ENCODE peak calls at places on chromosomes 5 and 9, in nine cellular contexts. F, M, A, Y, I, Z, P, L and K are unnamed samples.

GRCh38 chr5:7565559-7565958 is 169.6 kb downstream of the ADCY2 start:
- DNase-seq in P (no peak), Y (no peak), F (no peak), M (no peak), A (no peak), I (no peak), Z (no peak), L (no peak), K (no peak)

GRCh38 chr9:91395553-91396470 is 27.8 kb downstream of the NFIL3 start:
- DNase-seq in Y (no peak), I (peak; percentile 42), M (peak; percentile 75), Z (peak; percentile 35), A (no peak), P (peak; percentile 91), F (peak; percentile 75), L (no peak), K (peak; percentile 88)

GRCh38 chr9:108603141-108603540 is 252.6 kb downstream of the ACTL7B start:
- DNase-seq in Z (no peak), M (no peak), F (no peak), I (no peak), Y (peak; percentile 27), L (no peak), A (no peak), P (no peak), K (no peak)

GRCh38 chr5:116438979-116439554 is 135.6 kb downstream of the SEMA6A start:
- DNase-seq in M (no peak), P (no peak), Z (no peak), A (no peak), F (no peak), L (no peak), I (no peak), Y (no peak), K (no peak)

GRCh38 chr5:20224046-20224445 is 236.0 kb upstream of the CDH18 start:
- DNase-seq in A (no peak), P (no peak), L (no peak), Y (no peak), M (no peak), I (no peak), F (no peak), Z (no peak), K (no peak)

GRCh38 chr5:132748522-132749000 is 1.3 kb downstream of the CCNI2 start:
- DNase-seq in A (no peak), F (no peak), L (no peak), M (no peak), Z (no peak), Y (no peak), P (no peak), I (no peak), K (no peak)

GRCh38 chr5:164013077-164013670 is 507.8 kb downstream of the MAT2B start:
- DNase-seq in A (peak; percentile 58), Y (no peak), P (peak; percentile 62), F (peak; percentile 43), Z (peak; percentile 25), L (no peak), M (peak; percentile 25), I (peak; percentile 71), K (no peak)

GRCh38 chr9:15696979-15697378 is 144.1 kb downstream of the CCDC171 start:
- DNase-seq in Y (no peak), F (peak; percentile 29), M (no peak), A (no peak), L (no peak), Z (no peak), I (peak; percentile 5), P (peak; percentile 5), K (no peak)

GRCh38 chr5:10489810-10490426 is 48.2 kb downstream of the ROPN1L start:
- DNase-seq in M (no peak), A (no peak), Y (no peak), I (no peak), L (no peak), F (no peak), P (no peak), Z (no peak), K (no peak)

GRCh38 chr5:73307645-73308346 is 134.8 kb downstream of the TMEM174 start:
- DNase-seq in F (no peak), I (no peak), P (no peak), M (no peak), L (no peak), A (no peak), Y (no peak), Z (no peak), K (no peak)

GRCh38 chr5:73311291-73312110 is 137.1 kb downstream of the FOXD1 start:
- DNase-seq in M (no peak), F (peak; percentile 83), P (peak; percentile 93), L (no peak), I (peak; percentile 34), Z (peak; percentile 65), A (no peak), Y (no peak), K (peak; percentile 80)

GRCh38 chr5:73312872-73313510 is 135.6 kb downstream of the FOXD1 start:
- DNase-seq in I (no peak), A (no peak), F (no peak), Z (no peak), L (no peak), P (peak; percentile 56), Y (no peak), M (no peak), K (no peak)

GRCh38 chr5:73314395-73315195 is 134.0 kb downstream of the FOXD1 start:
- DNase-seq in I (no peak), M (no peak), Z (no peak), L (no peak), F (no peak), Y (no peak), P (no peak), A (no peak), K (no peak)

GRCh38 chr5:73312146-73312871 is 136.3 kb downstream of the FOXD1 start:
- DNase-seq in Z (peak; percentile 39), M (peak; percentile 26), L (no peak), F (peak; percentile 80), I (no peak), P (peak; percentile 95), A (no peak), Y (no peak), K (peak; percentile 97)
- TF ChIP-seq CTCF in Z (peak; percentile 23), M (peak; percentile 45), L (no peak), F (peak; percentile 72), I (peak; percentile 10), P (peak; percentile 72), A (no peak), Y (no peak), K (peak; percentile 77)

DNA sequence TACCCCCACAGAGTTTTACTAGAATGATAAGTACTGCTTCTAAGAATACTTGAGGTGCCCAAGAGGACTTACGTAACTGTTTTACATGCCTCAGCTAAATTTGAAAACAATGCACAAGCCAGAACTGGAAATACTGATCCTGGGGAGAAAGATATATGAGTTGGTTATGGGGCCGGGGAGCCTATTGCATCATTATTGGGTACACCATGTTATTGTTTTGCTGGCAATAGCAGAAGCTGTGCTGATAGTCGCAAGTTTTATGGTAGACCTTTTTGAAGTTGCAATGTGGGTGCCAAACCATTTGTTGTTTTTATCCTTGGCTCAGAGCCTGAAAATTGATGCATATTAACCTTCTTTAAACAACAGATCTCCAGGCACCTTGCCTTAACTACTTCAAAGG is 108.4 kb upstream of the DHFR start:
- DNase-seq in A (no peak), M (no peak), I (no peak), F (no peak), Z (no peak), Y (no peak), P (peak; percentile 22), L (no peak), K (no peak)
- TF ChIP-seq CTCF in A (no peak), M (no peak), I (no peak), F (no peak), Z (no peak), Y (no peak), P (no peak), L (no peak), K (no peak)

GRCh38 chr5:5240234-5240633 is 100.1 kb downstream of the ADAMTS16 start:
- DNase-seq in Z (no peak), L (no peak), A (no peak), M (no peak), Y (no peak), P (no peak), F (no peak), I (no peak), K (no peak)

GRCh38 chr5:5239191-5239590 is 99.1 kb downstream of the ADAMTS16 start:
- DNase-seq in Y (no peak), Z (no peak), P (no peak), F (no peak), I (peak; percentile 82), M (no peak), A (no peak), L (no peak), K (no peak)

GRCh38 chr5:5242056-5242455 is 101.9 kb downstream of the ADAMTS16 start:
- DNase-seq in M (no peak), Y (no peak), F (no peak), A (no peak), L (no peak), Z (no peak), I (no peak), P (no peak), K (no peak)

GRCh38 chr5:5246736-5247135 is 106.6 kb downstream of the ADAMTS16 start:
- DNase-seq in Z (no peak), L (no peak), F (no peak), I (no peak), A (no peak), M (no peak), P (no peak), Y (no peak), K (no peak)

GRCh38 chr5:5244581-5244980 is 104.5 kb downstream of the ADAMTS16 start:
- DNase-seq in I (no peak), M (no peak), P (no peak), Y (no peak), F (no peak), A (no peak), Z (no peak), L (no peak), K (no peak)
- TF ChIP-seq CTCF in I (no peak), M (no peak), P (no peak), Y (no peak), F (no peak), A (no peak), Z (no peak), L (no peak), K (no peak)

GRCh38 chr5:118953652-118954005 is 34.7 kb downstream of the DTWD2 start:
- DNase-seq in M (no peak), P (no peak), I (no peak), Z (no peak), A (no peak), L (no peak), F (no peak), Y (no peak), K (no peak)

GRCh38 chr5:118952992-118953651 is 35.2 kb downstream of the DTWD2 start:
- DNase-seq in Z (no peak), A (no peak), F (no peak), P (no peak), Y (no peak), L (no peak), M (no peak), I (no peak), K (no peak)

GRCh38 chr5:118960557-118960956 is 27.8 kb downstream of the DTWD2 start:
- DNase-seq in L (no peak), F (no peak), Z (no peak), A (no peak), M (no peak), I (no peak), P (no peak), Y (no peak), K (no peak)

DNA sequence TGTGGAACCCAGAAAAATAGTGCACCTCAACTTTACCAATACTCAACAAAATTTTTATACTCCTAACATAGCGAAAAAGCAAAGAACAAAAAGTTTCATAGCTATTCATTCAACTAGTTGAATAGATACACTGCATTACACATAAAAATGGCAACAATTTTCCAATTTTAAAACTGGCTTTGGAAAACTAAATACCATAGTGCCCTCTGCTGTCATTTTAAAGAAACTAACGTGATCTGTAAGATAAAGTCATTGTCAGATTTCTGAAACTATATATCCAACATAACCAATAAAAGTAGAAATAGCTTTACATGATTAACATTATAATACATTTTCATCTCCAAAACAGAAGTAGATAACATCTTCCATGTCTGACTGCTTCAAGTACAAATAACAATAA is 31.6 kb downstream of the DTWD2 start:
- DNase-seq in A (no peak), Z (no peak), F (peak; percentile 25), L (no peak), I (peak; percentile 51), M (no peak), P (peak; percentile 18), Y (no peak), K (no peak)
- TF ChIP-seq CTCF in A (no peak), Z (no peak), F (peak; percentile 74), L (no peak), I (peak; percentile 66), M (no peak), P (peak; percentile 44), Y (peak; percentile 32), K (peak; percentile 0)